ENCODE peak calls at places on chromosomes 13 and 19, in four cellular contexts. J is activated CD4-positive, alpha-beta T cell treated with anti-CD3 and anti-CD28 coated beads for 4 hours; D is prostate gland; N is kidney tubule cell. H is an unnamed sample.

GRCh38 chr13:33728271-33729037 is 89.5 kb upstream of the RFC3 start:
- DNase-seq in J (no peak), D (no peak), N (peak), H (peak)

GRCh38 chr13:68185767-68186166 is 955.6 kb upstream of the PCDH9 start:
- DNase-seq in J (no peak), D (no peak), N (no peak), H (no peak)

GRCh38 chr13:69856331-69856730 is 251.3 kb upstream of the ATXN8OS start:
- DNase-seq in J (no peak), D (no peak), N (peak), H (no peak)

GRCh38 chr19:14563989-14564650 is 7.7 kb downstream of the NDUFB7 start:
- DNase-seq in J (no peak), D (no peak), N (no peak), H (no peak)

GRCh38 chr13:101881593-101881992 is 429.1 kb downstream of the ITGBL1 start:
- DNase-seq in J (no peak), D (no peak), N (no peak), H (no peak)

GRCh38 chr19:2982983-2983350 is 5.6 kb downstream of the TLE6 start:
- DNase-seq in J (no peak), D (peak), N (no peak), H (no peak)

GRCh38 chr19:18809149-18809978 is 18.3 kb upstream of the COMP start:
- DNase-seq in J (no peak), D (peak), N (no peak), H (no peak)

GRCh38 chr19:50349277-50350057 is 16.0 kb downstream of the NAPSA start:
- DNase-seq in J (no peak), D (no peak), N (peak), H (no peak)

GRCh38 chr19:3434630-3435553 is 45.4 kb downstream of the SMIM24 start:
- DNase-seq in J (peak), D (peak), N (peak), H (peak)

GRCh38 chr19:46736544-46737274 is 9.1 kb upstream of the FKRP start:
- DNase-seq in J (no peak), D (no peak), N (no peak), H (no peak)

GRCh38 chr19:2663920-2664571 is 38.4 kb downstream of the GNG7 start:
- DNase-seq in J (no peak), D (no peak), N (peak), H (no peak)

GRCh38 chr19:14582894-14583340 is at the start of gene CLEC17A:
- DNase-seq in J (no peak), D (no peak), N (no peak), H (no peak)

GRCh38 chr13:33340631-33341030 is 55.1 kb upstream of the STARD13 start:
- DNase-seq in J (no peak), D (no peak), N (no peak), H (no peak)

GRCh38 chr19:11196406-11197287 is 698 bp downstream of the KANK2 start:
- DNase-seq in J (no peak), D (no peak), N (peak), H (no peak)

GRCh38 chr13:53499551-53499950 is 470.9 kb downstream of the OLFM4 start:
- DNase-seq in J (no peak), D (no peak), N (no peak), H (no peak)

GRCh38 chr13:37194428-37194861 is 89.0 kb upstream of the CSNK1A1L start:
- DNase-seq in J (no peak), D (no peak), N (no peak), H (peak)

GRCh38 chr19:54518844-54519243 is 16.2 kb downstream of the LAIR2 start:
- DNase-seq in J (no peak), D (no peak), N (peak), H (no peak)

GRCh38 chr13:92843549-92843948 is 383.1 kb upstream of the GPC6 start:
- DNase-seq in J (no peak), D (no peak), N (peak), H (no peak)

GRCh38 chr13:26658972-26659371 is 101.5 kb downstream of the WASF3 start:
- DNase-seq in J (no peak), D (no peak), N (no peak), H (no peak)

GRCh38 chr19:1373534-1374249 is 10.0 kb upstream of the NDUFS7 start:
- DNase-seq in J (no peak), D (no peak), N (peak), H (no peak)

GRCh38 chr19:11578342-11579142 is 1.1 kb upstream of the ACP5 start:
- DNase-seq in J (no peak), D (peak), N (no peak), H (no peak)

GRCh38 chr13:98155475-98156111 is 12.7 kb downstream of the FARP1 start:
- DNase-seq in J (no peak), D (no peak), N (peak), H (no peak)

GRCh38 chr19:55419089-55419488 is 11.5 kb upstream of the UBE2S start:
- DNase-seq in J (no peak), D (no peak), N (no peak), H (no peak)

GRCh38 chr19:4678881-4679379 is 8.8 kb upstream of the MYDGF start:
- DNase-seq in J (no peak), D (no peak), N (no peak), H (no peak)